ENCODE peak calls at places on chromosomes 5 and 9, in nine cellular contexts. F is HepG2, E is tibial nerve, O is heart right ventricle, A is GM23248, Z is adrenal gland, X is mammary epithelial cell, D is right lobe of liver, R is IMR-90. K is an unnamed sample.

GRCh38 chr5:6766558-6767191 is 53.4 kb downstream of the TENT4A start:
- DNase-seq in O (peak; percentile 86), X (peak; percentile 92), F (no peak), A (peak; percentile 78), E (peak; percentile 54), D (peak; percentile 59), Z (peak; percentile 95), R (peak; percentile 44), K (peak; percentile 78)

GRCh38 chr5:111513175-111513520 is 813 bp upstream of the STARD4 start:
- DNase-seq in F (no peak), D (no peak), Z (no peak), E (no peak), A (peak; percentile 62), R (no peak), O (no peak), X (no peak), K (no peak)

GRCh38 chr5:137304227-137304874 is 194.8 kb downstream of the SPOCK1 start:
- DNase-seq in Z (peak; percentile 38), X (no peak), E (no peak), F (no peak), A (no peak), R (no peak), D (peak; percentile 51), O (peak; percentile 38), K (no peak)

GRCh38 chr5:113178073-113178779 is 201.6 kb downstream of the DCP2 start:
- DNase-seq in A (no peak), D (no peak), R (no peak), X (no peak), F (no peak), Z (no peak), O (no peak), E (no peak), K (no peak)

GRCh38 chr5:121752149-121752548 is 99.5 kb upstream of the FTMT start:
- DNase-seq in A (no peak), R (no peak), Z (no peak), E (no peak), F (no peak), O (no peak), D (no peak), X (no peak), K (no peak)

GRCh38 chr5:59256331-59256730 is 637.2 kb downstream of the PDE4D start:
- DNase-seq in F (no peak), O (no peak), R (no peak), A (no peak), E (no peak), D (no peak), Z (no peak), X (no peak), K (no peak)

GRCh38 chr9:124940521-124940893 is 376 bp downstream of the GOLGA1 start:
- DNase-seq in A (no peak), E (no peak), D (no peak), R (no peak), X (no peak), F (no peak), O (no peak), Z (no peak), K (no peak)

GRCh38 chr5:139808481-139809330 is 13.1 kb downstream of the PSD2 start:
- DNase-seq in X (no peak), Z (no peak), A (peak; percentile 58), D (no peak), F (no peak), E (no peak), O (peak; percentile 16), R (peak; percentile 24), K (no peak)

GRCh38 chr5:7094626-7095025 is 301.3 kb upstream of the ADCY2 start:
- DNase-seq in D (no peak), A (no peak), E (no peak), X (no peak), F (peak; percentile 6), O (no peak), R (no peak), Z (no peak), K (no peak)

GRCh38 chr5:142977363-142978051 is 207.3 kb downstream of the ARHGAP26 start:
- DNase-seq in E (no peak), F (no peak), D (no peak), Z (no peak), A (peak; percentile 85), R (peak; percentile 94), X (peak; percentile 91), O (no peak), K (no peak)

GRCh38 chr5:107268241-107268640 is 402.5 kb downstream of the EFNA5 start:
- DNase-seq in O (no peak), E (no peak), D (no peak), Z (no peak), R (peak; percentile 27), F (no peak), A (no peak), X (no peak), K (no peak)

GRCh38 chr9:124818431-124819281 is 34.6 kb upstream of the WDR38 start:
- DNase-seq in D (no peak), X (peak; percentile 96), O (no peak), A (peak; percentile 69), F (peak; percentile 90), R (peak; percentile 74), E (no peak), Z (peak; percentile 81), K (no peak)

GRCh38 chr5:55868846-55869245 is 17.7 kb downstream of the IL31RA start:
- DNase-seq in A (peak; percentile 97), R (peak; percentile 99), O (no peak), F (peak; percentile 19), X (peak; percentile 99), Z (peak; percentile 87), E (no peak), D (no peak), K (peak; percentile 3)

GRCh38 chr9:122005597-122005996 is 87.5 kb downstream of the TTLL11 start:
- DNase-seq in Z (no peak), O (no peak), A (peak; percentile 63), R (peak; percentile 41), X (peak; percentile 23), D (no peak), F (no peak), E (no peak), K (no peak)

DNA sequence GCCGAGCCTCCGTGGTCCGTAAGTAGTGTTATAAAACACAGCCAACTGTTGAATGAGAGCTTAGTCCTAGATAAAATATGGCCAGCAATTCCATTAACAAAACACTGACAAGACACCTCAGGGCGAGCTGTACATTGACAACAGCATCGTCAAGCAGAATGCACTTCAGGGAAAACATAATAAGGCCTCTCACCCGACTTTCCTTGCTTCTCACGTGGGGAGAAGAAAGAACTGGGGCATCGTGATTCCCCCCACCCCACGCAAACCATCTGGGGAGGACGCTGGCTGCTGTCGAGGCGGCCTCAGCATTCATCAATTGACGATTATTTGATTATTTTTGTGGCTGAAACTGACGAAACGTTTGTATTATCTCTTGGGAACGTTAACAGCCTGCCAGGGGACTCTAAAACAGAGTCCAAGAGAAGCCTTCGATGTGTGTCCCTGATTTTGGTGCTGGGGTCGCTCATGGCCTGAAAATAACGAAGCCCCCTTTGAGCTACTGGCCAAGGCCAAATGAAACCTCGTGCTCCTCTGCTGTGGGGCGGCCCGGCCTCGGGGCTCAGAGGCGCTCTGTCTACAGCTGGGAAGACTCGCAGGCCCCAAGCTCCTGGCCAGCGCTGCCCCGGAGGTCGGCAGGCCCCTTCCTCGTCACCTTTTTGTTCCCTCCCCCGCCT is 464 bp downstream of the GDF9 start:
- DNase-seq in E (no peak), D (no peak), X (no peak), A (no peak), R (no peak), F (no peak), O (no peak), Z (no peak), K (no peak)
- H3K4me3 ChIP-seq in E (peak overlapping the region; percentile 62), D (peak overlapping the region; percentile 60), X (peak overlapping the region; percentile 71), A (peak overlapping the region; percentile 96), R (peak overlapping the region; percentile 81), F (peak overlapping the region; percentile 10), O (peak overlapping the region; percentile 86), Z (no peak overlapping the region), K (peak overlapping the region; percentile 82)

GRCh38 chr5:169610606-169611005 is 26.5 kb upstream of the DOCK2 start:
- DNase-seq in R (peak; percentile 39), Z (no peak), O (no peak), E (no peak), D (no peak), A (no peak), X (peak; percentile 6), F (no peak), K (no peak)
- H3K27ac ChIP-seq in R (no peak overlapping the region), Z (no peak overlapping the region), O (no peak overlapping the region), E (no peak overlapping the region), D (no peak overlapping the region), A (no peak overlapping the region), X (no peak overlapping the region), F (no peak overlapping the region), K (no peak overlapping the region)

DNA sequence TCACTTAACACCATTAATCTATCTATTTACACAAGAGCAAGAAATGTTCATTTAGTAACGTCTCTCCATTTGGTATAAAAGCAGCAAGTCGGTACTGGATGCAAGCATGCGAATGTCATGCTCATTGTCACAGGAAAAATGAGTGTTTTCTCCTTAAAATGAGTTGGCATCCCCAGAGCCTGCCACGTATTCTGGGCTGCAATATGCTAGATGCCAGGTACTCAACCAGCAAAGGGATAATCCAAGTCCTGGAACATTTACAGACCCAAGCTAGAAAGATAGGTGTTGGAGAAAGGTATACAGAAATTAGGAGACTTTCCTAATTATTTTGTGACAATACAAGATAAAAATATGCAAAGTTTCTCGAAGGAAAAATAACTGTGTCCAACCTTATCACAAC is 217.5 kb downstream of the EBF1 start:
- DNase-seq in O (no peak), D (no peak), X (no peak), Z (no peak), F (no peak), R (no peak), E (no peak), A (no peak), K (no peak)
- H3K4me1 ChIP-seq in O (peaks cover 46% of the 10 kb centered on the region), D (no peaks in the 10 kb centered on the region), X (no peaks in the 10 kb centered on the region), Z (no peaks in the 10 kb centered on the region), F (no peaks in the 10 kb centered on the region), R (no peaks in the 10 kb centered on the region), E (peaks cover 49% of the 10 kb centered on the region), A (peaks cover 11% of the 10 kb centered on the region), K (peaks cover 24% of the 10 kb centered on the region)

GRCh38 chr5:33153373-33153772 is 287.4 kb upstream of the TARS1 start:
- DNase-seq in Z (no peak), R (no peak), A (no peak), O (no peak), E (no peak), F (no peak), X (no peak), D (no peak), K (no peak)

GRCh38 chr5:33143405-33144123 is 297.2 kb upstream of the TARS1 start:
- DNase-seq in Z (no peak), O (no peak), D (no peak), X (peak; percentile 11), F (no peak), A (no peak), R (no peak), E (no peak), K (no peak)

GRCh38 chr5:33153891-33154290 is 286.9 kb upstream of the TARS1 start:
- DNase-seq in X (no peak), R (peak; percentile 37), F (no peak), D (no peak), O (no peak), A (peak; percentile 4), Z (no peak), E (no peak), K (no peak)

GRCh38 chr5:33146916-33147315 is 293.8 kb upstream of the TARS1 start:
- DNase-seq in F (no peak), A (peak; percentile 76), E (no peak), R (peak; percentile 67), D (no peak), O (no peak), X (peak; percentile 72), Z (no peak), K (no peak)

GRCh38 chr5:33148076-33148501 is 292.7 kb upstream of the TARS1 start:
- DNase-seq in E (peak; percentile 24), R (peak; percentile 90), D (peak; percentile 54), X (peak; percentile 81), Z (peak; percentile 12), O (peak; percentile 34), F (peak; percentile 14), A (peak; percentile 96), K (no peak)
- H3K4me3 ChIP-seq in E (no peak overlapping the region), R (no peak overlapping the region), D (no peak overlapping the region), X (no peak overlapping the region), Z (no peak overlapping the region), O (no peak overlapping the region), F (no peak overlapping the region), A (peak overlapping the region; percentile 32), K (peak overlapping the region; percentile 27)

K was measured in thoracic aorta.